ENCODE peak calls at places on chromosomes 13 and 19, in six cellular contexts. H, D, M, B, F and V are unnamed samples.

GRCh38 chr13:100542546-100543156 is 45.9 kb downstream of the GGACT start:
- DNase-seq in H (no peak), D (no peak), M (no peak), B (peak; percentile 61), F (peak; percentile 12), V (no peak)

GRCh38 chr13:99320693-99321481 is 13.7 kb upstream of the GPR183 start:
- DNase-seq in H (peak; percentile 28), D (no peak), M (peak; percentile 44), B (no peak), F (peak; percentile 81), V (no peak)

GRCh38 chr19:9869008-9869617 is 34.0 kb downstream of the PIN1 start:
- DNase-seq in H (no peak), D (no peak), M (no peak), B (no peak), F (no peak), V (no peak)

GRCh38 chr13:104593693-104594092 is 1527.5 kb upstream of the SLC10A2 start:
- DNase-seq in H (no peak), D (no peak), M (no peak), B (no peak), F (no peak), V (no peak)

GRCh38 chr19:6239401-6239844 is 40.4 kb downstream of the MLLT1 start:
- DNase-seq in H (no peak), D (peak; percentile 26), M (no peak), B (no peak), F (peak; percentile 68), V (peak; percentile 79)

GRCh38 chr19:57803594-57804325 is 11.0 kb downstream of the ZNF552 start:
- DNase-seq in H (no peak), D (no peak), M (peak; percentile 48), B (peak; percentile 92), F (peak; percentile 67), V (no peak)

GRCh38 chr13:60414177-60414576 is 17.2 kb downstream of the TDRD3 start:
- DNase-seq in H (no peak), D (no peak), M (no peak), B (no peak), F (no peak), V (no peak)

GRCh38 chr13:44249439-44249838 is 124.2 kb upstream of the SERP2 start:
- DNase-seq in H (no peak), D (no peak), M (peak; percentile 47), B (no peak), F (peak; percentile 37), V (no peak)

GRCh38 chr19:1816530-1817298 is 4.6 kb upstream of the ATP8B3 start:
- DNase-seq in H (no peak), D (no peak), M (no peak), B (no peak), F (no peak), V (no peak)

GRCh38 chr13:113040597-113041292 is 64.8 kb upstream of the F7 start:
- DNase-seq in H (no peak), D (peak; percentile 67), M (no peak), B (no peak), F (no peak), V (peak; percentile 83)

GRCh38 chr19:15123900-15124299 is 16.7 kb downstream of the SYDE1 start:
- DNase-seq in H (no peak), D (peak; percentile 76), M (no peak), B (no peak), F (no peak), V (peak; percentile 67)

GRCh38 chr19:3536429-3537100 is 2.4 kb upstream of the TEKTIP1 start:
- DNase-seq in H (no peak), D (peak; percentile 83), M (no peak), B (no peak), F (peak; percentile 39), V (peak; percentile 62)

GRCh38 chr13:44906758-44907157 is 82.5 kb downstream of the NUFIP1 start:
- DNase-seq in H (no peak), D (peak; percentile 41), M (no peak), B (no peak), F (no peak), V (peak; percentile 15)

GRCh38 chr13:100707818-100708740 is 33.5 kb upstream of the TMTC4 start:
- DNase-seq in H (no peak), D (no peak), M (no peak), B (no peak), F (peak; percentile 64), V (no peak)

GRCh38 chr13:35600137-35600536 is 123.6 kb upstream of the MAB21L1 start:
- DNase-seq in H (no peak), D (no peak), M (no peak), B (no peak), F (no peak), V (no peak)

GRCh38 chr19:39407394-39407643 is 672 bp downstream of the ZFP36 start:
- DNase-seq in H (no peak), D (no peak), M (no peak), B (no peak), F (no peak), V (no peak)

DNA sequence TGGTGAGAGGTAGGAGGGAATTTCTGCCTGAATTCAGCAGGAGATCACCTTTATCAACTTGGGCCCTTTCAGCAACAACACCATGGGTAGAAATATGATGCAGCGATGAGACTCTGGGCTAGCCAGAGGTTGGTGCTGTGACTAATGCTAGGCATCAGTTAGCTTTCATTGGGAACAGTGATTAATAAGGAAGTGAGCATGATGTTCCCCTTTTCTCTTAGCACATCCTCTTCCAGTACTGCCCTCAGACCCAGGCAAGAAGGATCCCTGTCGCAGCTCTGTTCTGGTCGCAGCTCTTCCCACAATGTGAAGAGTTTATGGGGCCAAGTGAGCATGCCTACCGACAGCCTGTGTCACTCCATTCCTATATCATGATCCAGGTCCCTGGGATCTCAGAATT is 100.5 kb downstream of the FLT1 start:
- DNase-seq in H (no peak), D (no peak), M (no peak), B (no peak), F (no peak), V (no peak)
- H3K27ac ChIP-seq in H (no peak overlapping the region), D (no peak overlapping the region), M (no peak overlapping the region), B (peak overlapping the region; percentile 33), F (no peak overlapping the region), V (no peak overlapping the region)

DNA sequence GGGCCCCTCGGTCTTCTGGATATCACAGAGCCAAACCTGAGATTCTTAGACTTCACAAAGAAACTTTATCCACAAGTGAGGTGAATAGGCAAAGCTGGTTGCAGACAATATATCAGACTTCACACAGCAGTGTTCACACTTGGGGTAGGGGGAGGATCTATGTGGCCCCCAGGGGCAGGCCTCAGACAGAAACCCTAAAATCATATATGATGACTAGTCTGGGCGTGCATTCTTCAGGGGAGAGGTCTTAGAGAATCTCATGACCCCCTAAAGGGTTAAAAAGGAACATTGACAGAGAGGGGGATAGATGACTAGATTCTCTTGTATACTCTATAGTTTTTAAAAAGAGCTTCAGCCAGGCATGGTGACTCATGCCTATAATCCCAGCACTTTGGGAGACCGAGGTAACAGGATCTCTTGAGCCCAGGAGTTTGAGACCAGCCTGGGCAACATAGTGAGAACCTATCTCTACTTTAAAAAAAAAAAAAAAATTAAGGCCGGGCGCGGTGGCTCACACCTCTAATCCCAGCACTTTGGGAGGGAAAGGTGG is 2.8 kb downstream of the TYROBP start:
- DNase-seq in H (no peak), D (no peak), M (no peak), B (no peak), F (no peak), V (no peak)
- H3K27ac ChIP-seq in H (peak overlapping the region; percentile 100), D (peak overlapping the region; percentile 59), M (peak overlapping the region; percentile 61), B (peak overlapping the region; percentile 39), F (no peak overlapping the region), V (peak overlapping the region; percentile 51)

GRCh38 chr19:41325947-41326706 is 16.2 kb downstream of the CCDC97 start:
- DNase-seq in H (no peak), D (no peak), M (no peak), B (no peak), F (no peak), V (no peak)

GRCh38 chr19:41325640-41325946 is 15.6 kb downstream of the CCDC97 start:
- DNase-seq in H (no peak), D (no peak), M (no peak), B (no peak), F (no peak), V (no peak)

GRCh38 chr19:41323430-41324125 is 13.6 kb downstream of the CCDC97 start:
- DNase-seq in H (no peak), D (no peak), M (peak; percentile 93), B (peak; percentile 37), F (no peak), V (peak; percentile 21)

GRCh38 chr19:41324231-41324702 is 14.3 kb downstream of the CCDC97 start:
- DNase-seq in H (no peak), D (no peak), M (no peak), B (no peak), F (no peak), V (no peak)

GRCh38 chr19:41324921-41325639 is 15.1 kb downstream of the CCDC97 start:
- DNase-seq in H (no peak), D (peak; percentile 22), M (no peak), B (peak; percentile 79), F (no peak), V (no peak)
- H3K27ac ChIP-seq in H (peak overlapping the region; percentile 17), D (peak overlapping the region; percentile 74), M (peak overlapping the region; percentile 100), B (peak overlapping the region; percentile 65), F (no peak overlapping the region), V (peak overlapping the region; percentile 61)

DNA sequence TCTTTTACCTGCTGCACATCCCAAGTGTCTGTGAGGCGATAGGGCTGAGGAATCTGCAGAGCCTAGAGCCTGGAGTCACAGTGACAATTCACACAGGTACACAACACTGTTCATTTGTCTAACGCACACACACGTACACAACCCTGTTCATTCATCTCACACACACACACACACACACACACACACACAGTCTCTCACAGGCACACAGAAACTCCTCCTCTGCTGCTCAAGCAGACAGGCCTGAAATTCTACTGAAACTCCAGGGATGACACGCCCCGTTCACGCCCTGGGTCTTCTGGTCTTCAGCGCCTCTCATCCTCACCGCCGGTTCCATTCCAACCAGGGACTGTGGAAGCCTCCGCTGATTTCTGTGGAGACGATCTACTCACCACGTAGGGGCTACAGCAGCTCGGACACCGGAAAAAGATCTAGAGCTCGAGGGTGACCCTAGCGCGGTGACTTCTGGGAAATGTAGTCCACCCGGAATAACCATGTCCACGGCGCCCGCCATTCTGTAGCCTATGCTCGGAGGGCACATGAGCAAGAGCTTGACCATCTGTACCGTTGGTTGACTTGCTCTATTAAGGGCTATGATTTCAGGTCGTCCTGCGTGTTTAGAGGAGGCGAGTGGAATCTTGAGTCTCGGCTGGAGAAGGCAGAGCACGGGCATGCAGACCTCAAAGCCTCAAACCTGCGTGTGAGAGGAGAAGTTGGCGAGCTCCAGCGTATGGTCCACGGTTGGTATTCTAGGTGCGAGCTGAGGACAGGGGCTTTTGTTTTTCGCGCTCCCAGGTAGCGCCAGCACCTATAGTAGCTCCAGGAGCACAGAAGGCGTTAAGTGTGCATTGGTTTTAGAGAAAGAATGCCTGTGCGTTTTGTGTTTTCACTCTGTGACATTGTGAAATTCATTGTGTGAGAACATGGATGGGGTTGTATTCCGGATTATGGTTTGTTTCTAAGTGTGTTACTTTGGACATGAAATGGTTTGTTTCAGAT is 33.4 kb downstream of the ZNF45 start:
- DNase-seq in H (peak; percentile 35), D (peak; percentile 77), M (peak; percentile 66), B (peak; percentile 91), F (peak; percentile 84), V (peak; percentile 34)
- H3K27ac ChIP-seq in H (no peak overlapping the region), D (no peak overlapping the region), M (no peak overlapping the region), B (no peak overlapping the region), F (no peak overlapping the region), V (no peak overlapping the region)

GRCh38 chr19:40441719-40442253 is 2.3 kb downstream of the SERTAD3 start:
- DNase-seq in H (no peak), D (no peak), M (no peak), B (no peak), F (no peak), V (no peak)
- H3K27ac ChIP-seq in H (no peak overlapping the region), D (no peak overlapping the region), M (no peak overlapping the region), B (peak overlapping the region; percentile 80), F (peak overlapping the region; percentile 60), V (no peak overlapping the region)